ENCODE peak calls at places on chromosomes 11 and 22, in six cellular contexts. S, K, R, C, W and B are unnamed samples.

GRCh38 chr22:25085930-25086901 is 113.4 kb upstream of the CRYBB3 start:
- DNase-seq in S (peak; percentile 18), K (no peak), R (no peak), C (peak; percentile 38), W (no peak), B (peak; percentile 56)

GRCh38 chr11:47915407-47916137 is 64.8 kb upstream of the PTPRJ start:
- DNase-seq in S (no peak), K (no peak), R (no peak), C (no peak), W (no peak), B (peak; percentile 21)

GRCh38 chr11:105357146-105357545 is 217.6 kb upstream of the CARD18 start:
- DNase-seq in S (no peak), K (no peak), R (no peak), C (no peak), W (no peak), B (no peak)

GRCh38 chr11:66371627-66372415 is at the start of gene SLC29A2:
- DNase-seq in S (no peak), K (no peak), R (peak; percentile 96), C (peak; percentile 51), W (no peak), B (peak; percentile 90)

GRCh38 chr11:126029805-126030204 is 32.9 kb downstream of the CDON start:
- DNase-seq in S (no peak), K (no peak), R (no peak), C (no peak), W (no peak), B (no peak)

GRCh38 chr11:76846441-76846840 is 14.3 kb upstream of the ACER3 start:
- DNase-seq in S (no peak), K (no peak), R (no peak), C (no peak), W (no peak), B (no peak)

GRCh38 chr11:125141686-125142535 is 22.6 kb upstream of the PKNOX2 start:
- DNase-seq in S (peak; percentile 36), K (no peak), R (peak; percentile 63), C (peak; percentile 38), W (peak; percentile 27), B (peak; percentile 64)

GRCh38 chr22:36134167-36134566 is 26.4 kb downstream of the APOL3 start:
- DNase-seq in S (no peak), K (no peak), R (no peak), C (no peak), W (no peak), B (no peak)

GRCh38 chr11:125221499-125221898 is 56.9 kb downstream of the PKNOX2 start:
- DNase-seq in S (no peak), K (no peak), R (no peak), C (no peak), W (no peak), B (no peak)

GRCh38 chr22:25775501-25775900 is 33.5 kb downstream of the MYO18B start:
- DNase-seq in S (no peak), K (no peak), R (no peak), C (peak; percentile 71), W (peak; percentile 59), B (peak; percentile 68)

GRCh38 chr11:123757976-123758375 is 3.7 kb upstream of the OR6X1 start:
- DNase-seq in S (no peak), K (no peak), R (no peak), C (no peak), W (no peak), B (no peak)

GRCh38 chr22:42930810-42931420 is 73.8 kb upstream of the ARFGAP3 start:
- DNase-seq in S (peak; percentile 32), K (no peak), R (peak; percentile 74), C (no peak), W (peak; percentile 40), B (no peak)

GRCh38 chr22:23858484-23858815 is 775 bp downstream of the SLC2A11 start:
- DNase-seq in S (no peak), K (no peak), R (no peak), C (no peak), W (no peak), B (no peak)
- H3K4me3 ChIP-seq in S (peak overlapping the region; percentile 86), K (peak overlapping the region; percentile 69), R (peak overlapping the region; percentile 93), C (peak overlapping the region; percentile 57), W (peak overlapping the region; percentile 74), B (peak overlapping the region; percentile 98)

DNA sequence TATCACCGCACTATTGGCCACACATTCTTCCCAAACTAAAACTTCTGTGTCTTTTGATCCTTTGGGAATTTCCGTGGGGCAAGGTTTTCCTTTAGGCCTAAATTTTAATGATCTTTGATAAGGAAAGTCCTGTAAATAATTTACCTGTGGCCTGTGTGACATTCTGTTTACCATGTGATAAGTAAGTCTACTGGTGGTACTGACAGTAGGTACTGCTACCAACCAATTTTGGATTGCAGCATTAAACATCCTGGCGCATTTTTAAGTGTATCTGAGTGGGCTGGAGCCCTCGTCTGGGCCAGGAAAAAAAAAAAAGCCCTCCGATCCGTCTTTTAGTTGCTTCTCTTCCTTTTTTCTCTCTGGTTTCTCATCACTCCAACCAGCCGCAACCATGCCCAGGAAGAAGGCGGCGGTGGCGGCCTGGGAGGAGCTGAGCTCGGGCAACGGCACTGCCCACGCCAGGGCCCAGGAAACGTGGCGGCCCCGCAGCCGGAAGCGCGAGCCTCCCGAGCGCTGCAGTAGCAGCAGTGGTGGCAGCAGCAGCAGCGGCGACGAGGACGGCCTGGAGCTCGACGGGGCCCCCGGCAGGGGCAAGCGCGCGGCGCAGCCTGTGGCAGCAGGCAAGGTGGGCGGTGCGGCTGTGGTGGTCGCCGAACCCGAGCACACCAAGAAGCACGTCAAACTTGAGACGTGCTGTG is 33.6 kb downstream of the ASRGL1 start:
- DNase-seq in S (no peak), K (no peak), R (no peak), C (no peak), W (no peak), B (no peak)
- H3K4me3 ChIP-seq in S (no peak overlapping the region), K (no peak overlapping the region), R (no peak overlapping the region), C (no peak overlapping the region), W (no peak overlapping the region), B (no peak overlapping the region)

GRCh38 chr11:88307749-88308425 is 29.6 kb downstream of the CTSC start:
- DNase-seq in S (no peak), K (no peak), R (no peak), C (no peak), W (no peak), B (no peak)

GRCh38 chr11:88306785-88307184 is 30.8 kb downstream of the CTSC start:
- DNase-seq in S (no peak), K (no peak), R (no peak), C (no peak), W (no peak), B (no peak)

GRCh38 chr11:88305430-88305829 is 32.1 kb downstream of the CTSC start:
- DNase-seq in S (no peak), K (no peak), R (no peak), C (no peak), W (no peak), B (no peak)

GRCh38 chr11:88310246-88310645 is 27.3 kb downstream of the CTSC start:
- DNase-seq in S (peak; percentile 33), K (no peak), R (peak; percentile 57), C (no peak), W (no peak), B (no peak)

DNA sequence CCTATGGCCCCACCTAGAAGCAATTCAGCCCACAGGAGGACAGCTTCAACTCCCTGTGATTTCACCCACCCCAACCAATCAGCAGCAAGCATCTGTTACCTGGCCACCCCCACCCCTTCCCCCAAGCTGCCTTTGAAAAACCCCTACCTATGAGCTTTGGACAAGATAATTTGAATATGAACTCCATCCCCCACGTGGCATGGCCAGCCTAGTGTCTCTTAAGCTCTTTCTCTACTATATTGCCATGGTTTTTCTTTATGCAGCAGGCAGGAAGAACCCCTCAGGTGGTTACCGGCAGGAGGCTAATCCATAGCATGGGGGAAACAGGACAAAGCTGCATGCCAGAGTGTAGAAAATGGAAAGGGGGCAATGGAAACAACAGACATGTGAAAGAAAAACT is 29.0 kb downstream of the CTSC start:
- DNase-seq in S (no peak), K (no peak), R (no peak), C (no peak), W (no peak), B (no peak)
- H3K4me3 ChIP-seq in S (no peak overlapping the region), K (no peak overlapping the region), R (no peak overlapping the region), C (no peak overlapping the region), W (no peak overlapping the region), B (no peak overlapping the region)

GRCh38 chr11:73310661-73311393 is 2.8 kb downstream of the ARHGEF17 start:
- DNase-seq in S (no peak), K (no peak), R (no peak), C (no peak), W (no peak), B (no peak)
- H3K4me3 ChIP-seq in S (peak overlapping the region; percentile 81), K (peak overlapping the region; percentile 75), R (no peak overlapping the region), C (no peak overlapping the region), W (peak overlapping the region; percentile 70), B (no peak overlapping the region)

GRCh38 chr11:100680070-100680469 is 7.0 kb upstream of the ARHGAP42 start:
- DNase-seq in S (no peak), K (no peak), R (no peak), C (no peak), W (no peak), B (peak; percentile 52)

GRCh38 chr11:100682247-100682969 is 4.7 kb upstream of the ARHGAP42 start:
- DNase-seq in S (peak; percentile 68), K (no peak), R (peak; percentile 78), C (peak; percentile 52), W (no peak), B (no peak)

GRCh38 chr11:100684101-100685065 is 2.7 kb upstream of the ARHGAP42 start:
- DNase-seq in S (no peak), K (no peak), R (peak; percentile 78), C (no peak), W (no peak), B (no peak)

GRCh38 chr11:100681064-100681502 is 6.0 kb upstream of the ARHGAP42 start:
- DNase-seq in S (no peak), K (no peak), R (peak; percentile 91), C (peak; percentile 75), W (peak; percentile 61), B (peak; percentile 34)

DNA sequence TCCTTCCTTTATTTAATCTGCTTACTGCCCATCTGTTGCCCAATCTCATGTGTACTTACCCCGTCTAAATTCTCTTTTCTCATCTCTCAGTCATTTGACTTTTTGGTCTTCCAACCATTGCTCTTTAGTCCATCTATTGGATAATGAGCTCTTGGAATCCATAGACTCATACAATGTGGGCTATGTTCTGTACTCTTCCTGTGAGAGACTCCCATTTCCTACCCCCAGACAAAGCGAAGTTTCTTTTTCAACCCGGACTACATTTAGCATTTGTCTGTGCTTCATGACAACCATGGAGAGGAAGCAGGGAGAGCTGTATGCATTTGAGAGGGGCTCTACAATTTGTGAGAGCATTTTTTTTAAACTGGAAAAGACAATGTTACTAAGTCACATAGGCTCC is 4.0 kb upstream of the ARHGAP42 start:
- DNase-seq in S (no peak), K (no peak), R (no peak), C (no peak), W (no peak), B (no peak)
- H3K4me3 ChIP-seq in S (no peak overlapping the region), K (no peak overlapping the region), R (no peak overlapping the region), C (no peak overlapping the region), W (no peak overlapping the region), B (no peak overlapping the region)

DNA sequence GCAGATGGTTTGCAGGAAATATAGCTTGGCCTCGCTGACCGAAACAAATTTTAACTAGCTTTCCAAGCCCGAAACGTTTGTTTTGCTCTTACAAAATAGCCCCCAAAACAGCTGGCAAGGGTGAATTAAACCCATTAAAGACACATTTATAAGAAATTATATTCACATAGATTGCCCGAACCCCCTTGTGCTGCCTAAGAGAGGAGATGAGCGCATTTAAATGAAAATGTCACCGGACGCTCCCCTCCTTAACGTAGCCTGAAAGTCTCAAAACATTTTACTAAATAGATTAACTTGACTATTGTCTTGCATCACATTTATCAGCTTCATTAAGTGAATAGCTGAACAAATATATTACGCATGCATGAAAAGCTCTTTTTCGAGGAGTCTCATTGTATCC is 3.9 kb upstream of the DBX1 start:
- DNase-seq in S (no peak), K (no peak), R (no peak), C (no peak), W (no peak), B (no peak)
- H3K4me3 ChIP-seq in S (no peak overlapping the region), K (no peak overlapping the region), R (no peak overlapping the region), C (no peak overlapping the region), W (no peak overlapping the region), B (no peak overlapping the region)

GRCh38 chr22:19758896-19759458 is 1.6 kb upstream of the TBX1 start:
- DNase-seq in S (no peak), K (no peak), R (no peak), C (no peak), W (no peak), B (no peak)
- H3K4me3 ChIP-seq in S (no peak overlapping the region), K (no peak overlapping the region), R (no peak overlapping the region), C (no peak overlapping the region), W (no peak overlapping the region), B (no peak overlapping the region)